ENCODE peak calls at places on chromosomes 4 and X, in ten cellular contexts. I is posterior cingulate gyrus; M is NCI-H2107; R is thoracic aorta; K is A673; H is DMS79; A is ACHN; J is stimulated activated CD4-positive, alpha-beta T cell treated with anti-CD3 and anti-CD28 coated beads, Interleukin-12 subunit alpha, Interleukin-12 subunit beta, amount 100 ng/mL, for 24 hours; T is T-helper 17 cell; D is MV-4-11. Z is an unnamed sample.

GRCh38 chr4:147492761-147493160 is 11.9 kb downstream of the EDNRA start:
- DNase-seq in I (no peak), M (no peak), R (no peak), K (peak), H (no peak), A (no peak), J (no peak), T (no peak), D (peak), Z (no peak)

GRCh38 chr4:25874641-25875040 is 11.9 kb upstream of the SEL1L3 start:
- DNase-seq in I (no peak), M (no peak), R (no peak), K (no peak), H (no peak), A (no peak), J (no peak), T (no peak), D (no peak), Z (no peak)

GRCh38 chrX:87409113-87409841 is 108.3 kb upstream of the KLHL4 start:
- DNase-seq in I (no peak), M (no peak), R (peak), K (no peak), H (no peak), A (peak), J (no peak), T (no peak), D (peak), Z (no peak)

GRCh38 chr4:141810038-141810701 is 173.8 kb downstream of the IL15 start:
- DNase-seq in I (no peak), M (no peak), R (no peak), K (peak), H (no peak), A (no peak), J (no peak), T (no peak), D (no peak), Z (no peak)

GRCh38 chr4:152983774-152984411 is 47.8 kb downstream of the FHDC1 start:
- DNase-seq in I (no peak), M (no peak), R (no peak), K (peak), H (no peak), A (peak), J (no peak), T (no peak), D (no peak), Z (no peak)

GRCh38 chr4:60133414-60133813 is 1066.7 kb upstream of the ADGRL3 start:
- DNase-seq in I (no peak), M (no peak), R (no peak), K (no peak), H (no peak), A (no peak), J (no peak), T (no peak), D (no peak), Z (no peak)

GRCh38 chr4:61374612-61374920 is 174.4 kb downstream of the ADGRL3 start:
- DNase-seq in I (no peak), M (no peak), R (no peak), K (no peak), H (no peak), A (no peak), J (no peak), T (no peak), D (no peak), Z (no peak)

GRCh38 chrX:108735087-108735679 is 1.2 kb downstream of the IRS4 start:
- DNase-seq in I (no peak), M (no peak), R (no peak), K (no peak), H (no peak), A (no peak), J (no peak), T (no peak), D (no peak), Z (no peak)

GRCh38 chr4:82697561-82697960 is 101.0 kb downstream of the SCD5 start:
- DNase-seq in I (no peak), M (no peak), R (no peak), K (no peak), H (no peak), A (no peak), J (no peak), T (no peak), D (no peak), Z (no peak)

GRCh38 chr4:7366180-7366957 is 68.4 kb downstream of the PSAPL1 start:
- DNase-seq in I (no peak), M (peak), R (no peak), K (no peak), H (no peak), A (no peak), J (no peak), T (no peak), D (no peak), Z (no peak)

GRCh38 chr4:80128941-80129340 is 55.9 kb upstream of the ANTXR2 start:
- DNase-seq in I (no peak), M (no peak), R (no peak), K (no peak), H (no peak), A (no peak), J (no peak), T (no peak), D (no peak), Z (no peak)

GRCh38 chr4:148299337-148299736 is 142.9 kb downstream of the NR3C2 start:
- DNase-seq in I (no peak), M (no peak), R (no peak), K (no peak), H (no peak), A (no peak), J (no peak), T (no peak), D (no peak), Z (no peak)

GRCh38 chr4:98491862-98492554 is 166.4 kb downstream of the TSPAN5 start:
- DNase-seq in I (no peak), M (no peak), R (no peak), K (no peak), H (no peak), A (no peak), J (no peak), T (no peak), D (no peak), Z (no peak)

GRCh38 chr4:4269326-4269725 is 20.6 kb downstream of the LYAR start:
- DNase-seq in I (no peak), M (no peak), R (no peak), K (no peak), H (no peak), A (no peak), J (no peak), T (no peak), D (no peak), Z (no peak)

Z was measured in hippocampal formation.